ENCODE peak calls at places on chromosome 4, in eight cellular contexts. One of them, this sample, is unnamed.

GRCh38 chr4:2671267-2671895 is 84.8 kb downstream of the TNIP2 start:
- DNase-seq in dermis blood vessel endothelial cell: no peak
- DNase-seq in erythroblast: no peak
- DNase-seq in stimulated activated CD4-positive, alpha-beta T cell treated with anti-CD3 and anti-CD28 coated beads, Interleukin-4, amount 100 ng/mL, for 48 hours: no peak
- DNase-seq in EH: peak
- DNase-seq in lung microvascular endothelial cell: no peak
- DNase-seq in psoas muscle: no peak
- DNase-seq in stimulated activated CD8-positive, alpha-beta memory T cell treated with anti-CD3 and anti-CD28 coated beads, Interleukin-12 subunit alpha, Interleukin-12 subunit beta, amount 100 ng/mL, for 4 hours: no peak
- DNase-seq in this sample: no peak

GRCh38 chr4:41933997-41934812 is 1.0 kb upstream of the TMEM33 start:
- DNase-seq in psoas muscle: no peak
- DNase-seq in stimulated activated CD4-positive, alpha-beta T cell treated with anti-CD3 and anti-CD28 coated beads, Interleukin-4, amount 100 ng/mL, for 48 hours: no peak
- DNase-seq in stimulated activated CD8-positive, alpha-beta memory T cell treated with anti-CD3 and anti-CD28 coated beads, Interleukin-12 subunit alpha, Interleukin-12 subunit beta, amount 100 ng/mL, for 4 hours: no peak
- DNase-seq in dermis blood vessel endothelial cell: no peak
- DNase-seq in erythroblast: no peak
- DNase-seq in lung microvascular endothelial cell: no peak
- DNase-seq in EH: no peak
- DNase-seq in this sample: no peak

GRCh38 chr4:15707363-15707715 is 4.5 kb downstream of the BST1 start:
- DNase-seq in stimulated activated CD4-positive, alpha-beta T cell treated with anti-CD3 and anti-CD28 coated beads, Interleukin-4, amount 100 ng/mL, for 48 hours: no peak
- DNase-seq in dermis blood vessel endothelial cell: no peak
- DNase-seq in EH: no peak
- DNase-seq in stimulated activated CD8-positive, alpha-beta memory T cell treated with anti-CD3 and anti-CD28 coated beads, Interleukin-12 subunit alpha, Interleukin-12 subunit beta, amount 100 ng/mL, for 4 hours: no peak
- DNase-seq in erythroblast: no peak
- DNase-seq in lung microvascular endothelial cell: no peak
- DNase-seq in psoas muscle: no peak
- DNase-seq in this sample: no peak

GRCh38 chr4:184514121-184514988 is 40.0 kb upstream of the IRF2 start:
- DNase-seq in dermis blood vessel endothelial cell: peak
- DNase-seq in EH: peak
- DNase-seq in stimulated activated CD4-positive, alpha-beta T cell treated with anti-CD3 and anti-CD28 coated beads, Interleukin-4, amount 100 ng/mL, for 48 hours: peak
- DNase-seq in psoas muscle: peak
- DNase-seq in lung microvascular endothelial cell: peak
- DNase-seq in stimulated activated CD8-positive, alpha-beta memory T cell treated with anti-CD3 and anti-CD28 coated beads, Interleukin-12 subunit alpha, Interleukin-12 subunit beta, amount 100 ng/mL, for 4 hours: no peak
- DNase-seq in erythroblast: no peak
- DNase-seq in this sample: peak

GRCh38 chr4:82372874-82373815 is 646 bp downstream of the HNRNPD start:
- DNase-seq in EH: peak
- DNase-seq in dermis blood vessel endothelial cell: peak
- DNase-seq in stimulated activated CD8-positive, alpha-beta memory T cell treated with anti-CD3 and anti-CD28 coated beads, Interleukin-12 subunit alpha, Interleukin-12 subunit beta, amount 100 ng/mL, for 4 hours: peak
- DNase-seq in psoas muscle: peak
- DNase-seq in stimulated activated CD4-positive, alpha-beta T cell treated with anti-CD3 and anti-CD28 coated beads, Interleukin-4, amount 100 ng/mL, for 48 hours: peak
- DNase-seq in lung microvascular endothelial cell: peak
- DNase-seq in erythroblast: peak
- DNase-seq in this sample: no peak

GRCh38 chr4:113222006-113222405 is 172.6 kb downstream of the ANK2 start:
- DNase-seq in psoas muscle: no peak
- DNase-seq in dermis blood vessel endothelial cell: no peak
- DNase-seq in stimulated activated CD4-positive, alpha-beta T cell treated with anti-CD3 and anti-CD28 coated beads, Interleukin-4, amount 100 ng/mL, for 48 hours: no peak
- DNase-seq in stimulated activated CD8-positive, alpha-beta memory T cell treated with anti-CD3 and anti-CD28 coated beads, Interleukin-12 subunit alpha, Interleukin-12 subunit beta, amount 100 ng/mL, for 4 hours: no peak
- DNase-seq in erythroblast: no peak
- DNase-seq in EH: peak
- DNase-seq in lung microvascular endothelial cell: no peak
- DNase-seq in this sample: no peak

GRCh38 chr4:186829740-186830449 is 106.2 kb upstream of the FAT1 start:
- DNase-seq in stimulated activated CD8-positive, alpha-beta memory T cell treated with anti-CD3 and anti-CD28 coated beads, Interleukin-12 subunit alpha, Interleukin-12 subunit beta, amount 100 ng/mL, for 4 hours: no peak
- DNase-seq in lung microvascular endothelial cell: peak
- DNase-seq in psoas muscle: no peak
- DNase-seq in EH: peak
- DNase-seq in erythroblast: peak
- DNase-seq in stimulated activated CD4-positive, alpha-beta T cell treated with anti-CD3 and anti-CD28 coated beads, Interleukin-4, amount 100 ng/mL, for 48 hours: no peak
- DNase-seq in dermis blood vessel endothelial cell: no peak
- DNase-seq in this sample: no peak

GRCh38 chr4:76147454-76148141 is 599 bp downstream of the NUP54 start:
- DNase-seq in stimulated activated CD4-positive, alpha-beta T cell treated with anti-CD3 and anti-CD28 coated beads, Interleukin-4, amount 100 ng/mL, for 48 hours: peak
- DNase-seq in erythroblast: peak
- DNase-seq in dermis blood vessel endothelial cell: peak
- DNase-seq in psoas muscle: no peak
- DNase-seq in EH: peak
- DNase-seq in lung microvascular endothelial cell: peak
- DNase-seq in stimulated activated CD8-positive, alpha-beta memory T cell treated with anti-CD3 and anti-CD28 coated beads, Interleukin-12 subunit alpha, Interleukin-12 subunit beta, amount 100 ng/mL, for 4 hours: no peak
- DNase-seq in this sample: peak

GRCh38 chr4:97153042-97153441 is 990.2 kb downstream of the STPG2 start:
- DNase-seq in stimulated activated CD4-positive, alpha-beta T cell treated with anti-CD3 and anti-CD28 coated beads, Interleukin-4, amount 100 ng/mL, for 48 hours: no peak
- DNase-seq in lung microvascular endothelial cell: no peak
- DNase-seq in stimulated activated CD8-positive, alpha-beta memory T cell treated with anti-CD3 and anti-CD28 coated beads, Interleukin-12 subunit alpha, Interleukin-12 subunit beta, amount 100 ng/mL, for 4 hours: no peak
- DNase-seq in psoas muscle: no peak
- DNase-seq in EH: no peak
- DNase-seq in dermis blood vessel endothelial cell: no peak
- DNase-seq in erythroblast: peak
- DNase-seq in this sample: no peak

This sample was measured in caudate nucleus.